ENCODE peak calls at places on chromosomes 2 and 18, in seven cellular contexts. E is 8988T, W is breast epithelium, B is C1 segment of cervical spinal cord, N is GM10248, M is omental fat pad, Q is amygdala. U is an unnamed sample.

GRCh38 chr2:69163109-69163508 is 150.1 kb downstream of the ANTXR1 start:
- DNase-seq in E (no peak), W (no peak), B (no peak), N (no peak), M (no peak), Q (peak), U (no peak)

GRCh38 chr2:57549642-57550102 is 496.9 kb upstream of the VRK2 start:
- DNase-seq in E (no peak), W (no peak), B (no peak), N (peak), M (no peak), Q (no peak), U (no peak)

GRCh38 chr2:183925281-183925680 is 673.0 kb upstream of the ZNF804A start:
- DNase-seq in E (no peak), W (no peak), B (no peak), N (no peak), M (no peak), Q (no peak), U (no peak)

GRCh38 chr2:95158891-95159619 is 593 bp downstream of the ZNF514 start:
- DNase-seq in E (peak), W (peak), B (peak), N (peak), M (no peak), Q (peak), U (no peak)

GRCh38 chr2:10835052-10835970 is 22.7 kb upstream of the PDIA6 start:
- DNase-seq in E (peak), W (peak), B (no peak), N (peak), M (peak), Q (peak), U (peak)

GRCh38 chr18:11661430-11661829 is 27.6 kb upstream of the GNAL start:
- DNase-seq in E (no peak), W (no peak), B (no peak), N (no peak), M (no peak), Q (no peak), U (no peak)

GRCh38 chr2:58571181-58571852 is 330.2 kb upstream of the FANCL start:
- DNase-seq in E (no peak), W (no peak), B (no peak), N (peak), M (no peak), Q (peak), U (peak)

GRCh38 chr18:55430026-55430425 is 158.0 kb downstream of the TCF4 start:
- DNase-seq in E (no peak), W (no peak), B (no peak), N (no peak), M (no peak), Q (no peak), U (no peak)

GRCh38 chr2:70942900-70943871 is 7.5 kb downstream of the ATP6V1B1 start:
- DNase-seq in E (no peak), W (peak), B (no peak), N (no peak), M (no peak), Q (no peak), U (no peak)

GRCh38 chr2:46469116-46469515 is 10.2 kb upstream of the TMEM247 start:
- DNase-seq in E (no peak), W (no peak), B (no peak), N (no peak), M (no peak), Q (no peak), U (no peak)

GRCh38 chr2:33019796-33020195 is 73.0 kb downstream of the LTBP1 start:
- DNase-seq in E (no peak), W (no peak), B (no peak), N (no peak), M (no peak), Q (no peak), U (no peak)

GRCh38 chr2:28658369-28658768 is 93.3 kb upstream of the PPP1CB start:
- DNase-seq in E (no peak), W (no peak), B (no peak), N (no peak), M (no peak), Q (no peak), U (peak)

GRCh38 chr2:156518160-156518559 is 82.0 kb downstream of the GPD2 start:
- DNase-seq in E (no peak), W (no peak), B (no peak), N (no peak), M (no peak), Q (no peak), U (no peak)

U was measured in NCI-H524.